ENCODE peak calls at places on chromosome 16, in six cellular contexts. C, K, Z, J, E and T are unnamed samples.

GRCh38 chr16:24685539-24686432 is 43.7 kb upstream of the TNRC6A start:
- DNase-seq in K (peak), Z (peak), J (no peak), E (no peak), C (peak), T (no peak)

GRCh38 chr16:84143784-84144199 is 1.2 kb downstream of the HSDL1 start:
- DNase-seq in C (peak), E (peak), K (no peak), J (no peak), Z (no peak), T (no peak)

GRCh38 chr16:58506241-58507194 is 6.6 kb downstream of the NDRG4 start:
- DNase-seq in E (peak), C (no peak), K (no peak), J (no peak), Z (no peak), T (no peak)

GRCh38 chr16:67128417-67128816 is 18.7 kb downstream of the PHAF1 start:
- DNase-seq in Z (no peak), C (no peak), E (no peak), J (no peak), K (no peak), T (no peak)

GRCh38 chr16:4465977-4466779 is 8.2 kb downstream of the NMRAL1 start:
- DNase-seq in E (peak), C (no peak), J (no peak), Z (no peak), K (no peak), T (no peak)

GRCh38 chr16:17343028-17343427 is 127.7 kb downstream of the XYLT1 start:
- DNase-seq in E (peak), J (no peak), C (no peak), K (no peak), Z (no peak), T (peak)

GRCh38 chr16:77009453-77009852 is 181.5 kb upstream of the MON1B start:
- DNase-seq in J (no peak), K (no peak), E (no peak), Z (no peak), C (no peak), T (no peak)

GRCh38 chr16:73068546-73069401 is 20.8 kb upstream of the ZFHX3 start:
- DNase-seq in Z (peak), J (no peak), E (no peak), C (no peak), K (peak), T (no peak)

GRCh38 chr16:54080524-54081008 is 206.0 kb downstream of the IRX3 start:
- DNase-seq in K (peak), J (peak), E (no peak), Z (peak), C (no peak), T (no peak)

GRCh38 chr16:8958344-8958808 is 5.3 kb downstream of the USP7 start:
- DNase-seq in K (no peak), C (no peak), J (no peak), E (peak), Z (peak), T (no peak)

GRCh38 chr16:38941-39892 is 14.2 kb downstream of the POLR3K start:
- DNase-seq in J (no peak), Z (no peak), E (peak), C (no peak), K (peak), T (peak)

GRCh38 chr16:8861563-8862308 is 7.1 kb downstream of the CARHSP1 start:
- DNase-seq in Z (no peak), E (no peak), C (no peak), J (no peak), K (no peak), T (no peak)

GRCh38 chr16:87384162-87384999 is 805 bp upstream of the FBXO31 start:
- DNase-seq in K (no peak), Z (peak), C (peak), E (no peak), J (no peak), T (no peak)

GRCh38 chr16:85901110-85901509 is 2.1 kb downstream of the IRF8 start:
- DNase-seq in C (no peak), E (no peak), Z (no peak), K (no peak), J (no peak), T (no peak)

GRCh38 chr16:28112908-28113307 is 49.4 kb upstream of the GSG1L start:
- DNase-seq in E (no peak), Z (no peak), C (no peak), K (no peak), J (no peak), T (no peak)

GRCh38 chr16:30377050-30377811 is 2.6 kb downstream of the MYL11 start:
- DNase-seq in Z (no peak), C (no peak), E (no peak), K (peak), J (no peak), T (no peak)

GRCh38 chr16:50616386-50616785 is 64.7 kb downstream of the SNX20 start:
- DNase-seq in E (no peak), J (no peak), Z (no peak), K (no peak), C (no peak), T (no peak)